ENCODE peak calls at places on chromosomes 13 and 19, in five cellular contexts. N, J, G, W and S are unnamed samples.

GRCh38 chr13:100811906-100812305 is 137.3 kb upstream of the TMTC4 start:
- DNase-seq in N (no peak), J (no peak), G (no peak), W (no peak), S (no peak)

GRCh38 chr13:57418067-57418677 is 213.4 kb upstream of the PCDH17 start:
- DNase-seq in N (no peak), J (no peak), G (no peak), W (no peak), S (no peak)

GRCh38 chr19:22784051-22784450 is at the start of gene ZNF99:
- DNase-seq in N (no peak), J (no peak), G (no peak), W (no peak), S (peak; percentile 61)

GRCh38 chr19:41219924-41220567 is 1.0 kb downstream of the AXL start:
- DNase-seq in N (no peak), J (no peak), G (peak; percentile 72), W (no peak), S (no peak)

GRCh38 chr19:610801-611505 is 21.3 kb downstream of the HCN2 start:
- DNase-seq in N (no peak), J (no peak), G (peak; percentile 89), W (peak; percentile 98), S (no peak)

GRCh38 chr19:45037393-45038169 is 1.3 kb upstream of the CLASRP start:
- DNase-seq in N (no peak), J (no peak), G (no peak), W (no peak), S (no peak)

GRCh38 chr13:113904411-113904810 is 40.5 kb upstream of the GAS6 start:
- DNase-seq in N (no peak), J (no peak), G (no peak), W (peak; percentile 12), S (no peak)

GRCh38 chr19:38122402-38123093 is 101.5 kb downstream of the DPF1 start:
- DNase-seq in N (no peak), J (no peak), G (no peak), W (no peak), S (no peak)

GRCh38 chr13:95754069-95754468 is 77.1 kb downstream of the DNAJC3 start:
- DNase-seq in N (no peak), J (no peak), G (no peak), W (no peak), S (no peak)

GRCh38 chr13:42946927-42947326 is 45.1 kb downstream of the EPSTI1 start:
- DNase-seq in N (no peak), J (peak; percentile 15), G (peak; percentile 19), W (no peak), S (no peak)

GRCh38 chr19:4304509-4305252 is at the start of gene FSD1:
- DNase-seq in N (peak; percentile 80), J (no peak), G (peak; percentile 37), W (peak; percentile 86), S (peak; percentile 43)

GRCh38 chr19:10966809-10967208 is 6.0 kb downstream of the SMARCA4 start:
- DNase-seq in N (no peak), J (no peak), G (no peak), W (no peak), S (no peak)

GRCh38 chr19:10963865-10964264 is 3.0 kb downstream of the SMARCA4 start:
- DNase-seq in N (no peak), J (no peak), G (no peak), W (no peak), S (no peak)

GRCh38 chr19:10962863-10963262 is 2.0 kb downstream of the SMARCA4 start:
- DNase-seq in N (no peak), J (no peak), G (no peak), W (no peak), S (no peak)

GRCh38 chr19:10965398-10965797 is 4.6 kb downstream of the SMARCA4 start:
- DNase-seq in N (no peak), J (no peak), G (no peak), W (no peak), S (no peak)

DNA sequence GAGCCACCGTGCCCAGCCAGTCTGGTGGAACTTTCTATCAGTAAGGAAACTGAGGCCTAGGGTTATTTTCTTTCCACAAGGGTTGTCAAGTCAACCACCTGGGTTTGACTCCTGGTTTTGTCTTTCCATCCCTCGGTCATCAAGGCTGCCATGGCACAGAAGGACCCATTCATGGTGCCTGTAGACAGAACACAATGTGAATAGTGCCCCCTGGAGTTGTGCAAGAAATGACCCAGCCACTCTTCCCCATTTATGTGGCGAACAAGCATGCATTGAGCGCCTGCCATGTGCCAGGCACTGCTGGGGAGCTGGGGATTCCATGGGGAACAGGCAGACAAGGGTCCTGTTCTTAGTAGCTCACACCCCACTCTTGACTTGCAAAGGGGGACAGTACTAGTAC is 4.1 kb downstream of the SMARCA4 start:
- DNase-seq in N (no peak), J (no peak), G (no peak), W (no peak), S (no peak)
- TF ChIP-seq CTCF in N (peak; percentile 33), J (no peak), G (no peak), W (peak; percentile 34), S (no peak)

DNA sequence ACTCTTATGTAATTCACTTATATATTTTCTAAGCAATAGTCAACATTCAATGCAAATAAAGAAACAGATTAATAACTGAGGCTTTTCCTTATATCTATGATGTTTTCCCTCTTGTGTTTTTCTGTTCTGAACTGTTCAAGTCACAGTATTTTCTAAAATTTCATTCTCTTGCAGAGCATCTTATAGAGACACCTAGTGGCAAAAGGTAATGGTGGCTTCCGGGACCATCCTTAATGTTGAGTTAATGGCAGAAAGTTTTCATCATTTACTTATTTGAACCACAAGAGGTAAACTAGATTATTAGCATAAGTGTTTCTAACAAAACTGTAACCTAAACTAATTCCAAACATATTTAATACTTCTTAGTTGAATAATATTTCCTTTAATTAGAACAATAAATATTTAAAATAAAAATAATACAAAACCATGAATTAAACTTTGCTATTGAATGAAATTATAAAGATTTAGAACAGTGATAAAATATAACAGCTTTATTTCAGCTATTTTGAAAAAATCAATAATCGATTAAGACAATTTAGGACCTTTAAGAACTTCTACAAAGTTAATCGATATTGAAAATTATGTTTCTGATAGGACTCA is 1.7 kb upstream of the SLITRK5 start:
- DNase-seq in N (no peak), J (no peak), G (peak; percentile 42), W (peak; percentile 69), S (no peak)
- TF ChIP-seq CTCF in N (peak; percentile 81), J (peak; percentile 55), G (peak; percentile 21), W (peak; percentile 82), S (peak; percentile 59)

GRCh38 chr19:35812220-35813042 is at the start of gene PRODH2:
- DNase-seq in N (no peak), J (no peak), G (no peak), W (no peak), S (no peak)

GRCh38 chr19:35807633-35808032 is 5.0 kb downstream of the PRODH2 start:
- DNase-seq in N (no peak), J (no peak), G (no peak), W (no peak), S (no peak)

GRCh38 chr19:35816262-35816661 is 3.6 kb upstream of the PRODH2 start:
- DNase-seq in N (no peak), J (no peak), G (no peak), W (no peak), S (no peak)

GRCh38 chr19:35813043-35813890 is 622 bp upstream of the PRODH2 start:
- DNase-seq in N (no peak), J (no peak), G (no peak), W (no peak), S (no peak)

DNA sequence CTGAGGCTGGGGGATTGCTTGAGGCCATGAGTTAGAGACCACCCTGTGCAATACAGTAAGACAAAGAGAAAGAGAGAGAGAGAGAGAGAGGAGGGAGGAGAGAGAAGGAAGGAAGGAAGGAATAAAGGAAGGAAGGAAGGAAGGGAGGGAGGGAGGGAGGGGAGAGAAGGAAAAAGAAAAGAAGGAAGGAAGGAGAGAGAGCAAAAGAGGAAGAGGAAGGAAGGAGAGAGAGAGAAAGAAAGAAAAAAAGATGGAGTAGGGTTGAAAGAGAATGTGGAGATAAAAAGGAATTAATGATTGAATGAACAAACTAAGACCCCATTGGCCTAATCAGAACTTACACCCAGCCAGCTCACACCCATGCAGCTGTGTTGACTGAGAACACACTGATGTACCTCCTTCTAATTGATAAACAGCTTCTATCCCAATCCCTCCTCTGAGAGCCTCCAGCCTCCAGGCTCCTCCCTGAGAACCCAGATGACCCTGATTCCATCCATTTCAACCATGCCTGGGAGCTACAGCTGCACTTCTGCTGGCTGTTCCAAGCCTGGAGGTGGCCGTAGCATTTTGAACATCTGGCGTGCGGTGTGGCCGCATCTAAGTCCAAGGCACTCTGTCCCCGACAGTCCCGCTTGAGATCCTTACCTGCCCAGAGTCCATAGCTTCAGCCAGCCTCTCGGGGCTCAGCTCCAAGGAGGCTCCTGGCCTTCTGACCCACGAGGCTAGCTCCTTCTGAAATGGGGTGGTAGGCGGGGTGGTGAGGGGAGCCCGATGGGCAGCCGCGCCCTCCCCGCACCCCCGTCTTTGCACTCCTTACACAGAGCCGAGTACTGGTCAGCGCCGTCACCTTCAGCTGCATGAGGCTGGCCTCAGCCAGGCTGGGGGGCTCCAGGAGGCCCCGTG is 1.1 kb downstream of the PRODH2 start:
- DNase-seq in N (no peak), J (no peak), G (no peak), W (no peak), S (no peak)
- TF ChIP-seq CTCF in N (no peak), J (no peak), G (no peak), W (no peak), S (no peak)

GRCh38 chr13:64311948-64312347 is 2896.3 kb upstream of the PCDH20 start:
- DNase-seq in N (no peak), J (no peak), G (no peak), W (no peak), S (no peak)
- TF ChIP-seq CTCF in N (no peak), J (no peak), G (no peak), W (no peak), S (no peak)

DNA sequence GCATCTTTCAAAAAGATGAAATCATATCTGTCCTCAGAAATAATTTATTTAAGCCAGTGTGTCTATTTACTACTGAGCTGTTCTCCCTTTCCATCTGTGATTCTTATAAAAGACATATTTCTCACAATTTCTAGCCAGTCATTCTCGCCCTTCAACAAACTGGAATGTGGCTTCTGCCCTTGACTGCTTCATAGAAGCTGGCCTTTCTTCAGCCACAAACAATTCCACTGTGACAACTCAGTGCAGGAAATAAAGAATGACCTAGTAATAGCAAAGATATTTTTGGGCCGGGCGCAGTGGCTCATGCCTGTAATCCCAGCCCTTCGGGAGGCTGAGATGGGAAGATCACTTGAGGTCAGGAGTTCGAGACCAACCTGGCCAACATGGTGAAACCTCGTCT is 655.5 kb downstream of the PCDH9 start:
- DNase-seq in N (no peak), J (no peak), G (peak; percentile 69), W (no peak), S (no peak)
- TF ChIP-seq CTCF in N (no peak), J (no peak), G (no peak), W (no peak), S (no peak)

GRCh38 chr19:55058781-55059610 is 4.0 kb downstream of the RDH13 start:
- DNase-seq in N (no peak), J (no peak), G (no peak), W (peak; percentile 39), S (no peak)
- TF ChIP-seq CTCF in N (no peak), J (no peak), G (no peak), W (peak; percentile 35), S (no peak)

GRCh38 chr13:46071590-46072249 is 19.2 kb upstream of the ZC3H13 start:
- DNase-seq in N (no peak), J (no peak), G (no peak), W (no peak), S (no peak)
- TF ChIP-seq CTCF in N (no peak), J (no peak), G (no peak), W (peak; percentile 14), S (no peak)

GRCh38 chr19:17005000-17005399 is 21.6 kb downstream of the CPAMD8 start:
- DNase-seq in N (no peak), J (no peak), G (no peak), W (no peak), S (no peak)
- TF ChIP-seq CTCF in N (peak; percentile 23), J (no peak), G (no peak), W (peak; percentile 32), S (no peak)

GRCh38 chr19:2110822-2111221 is 14.1 kb downstream of the IZUMO4 start:
- DNase-seq in N (no peak), J (no peak), G (no peak), W (no peak), S (no peak)
- TF ChIP-seq CTCF in N (no peak), J (no peak), G (no peak), W (peak; percentile 22), S (no peak)